ENCODE peak calls at places on chromosome 13, in six cellular contexts. I is activated T-cell treated with anti-CD3 and anti-CD28 coated beads, Interleukin-2, amount 50 U/mL, for 24 hours; D is amniotic epithelial cell; T is ascending aorta; O is vagina; P is psoas muscle. R is an unnamed sample.
A peak's percentile ranks its signal among the peaks of the same experiment; 100 is the strongest.

GRCh38 chr13:53197424-53197823 is 168.8 kb downstream of the OLFM4 start:
- DNase-seq in I (no peak), D (no peak), T (no peak), O (no peak), P (no peak), R (no peak)

GRCh38 chr13:99859178-99860177 is 112.1 kb downstream of the ZIC5 start:
- DNase-seq in I (peak; percentile 78), D (no peak), T (no peak), O (no peak), P (no peak), R (no peak)

GRCh38 chr13:112592181-112592580 is 4.2 kb upstream of the TUBGCP3 start:
- DNase-seq in I (no peak), D (no peak), T (no peak), O (no peak), P (no peak), R (no peak)

GRCh38 chr13:40762849-40763248 is 8.1 kb downstream of the MRPS31 start:
- DNase-seq in I (no peak), D (no peak), T (no peak), O (no peak), P (no peak), R (no peak)

GRCh38 chr13:113405481-113406300 is 41.8 kb upstream of the GRTP1 start:
- DNase-seq in I (no peak), D (no peak), T (peak; percentile 61), O (no peak), P (peak; percentile 75), R (no peak)

GRCh38 chr13:36414461-36414860 is 17.8 kb upstream of the CCNA1 start:
- DNase-seq in I (no peak), D (no peak), T (no peak), O (no peak), P (no peak), R (no peak)

GRCh38 chr13:113586661-113587479 is 2.3 kb downstream of the TFDP1 start:
- DNase-seq in I (peak; percentile 33), D (no peak), T (peak; percentile 37), O (peak; percentile 77), P (peak; percentile 15), R (no peak)

GRCh38 chr13:48985751-48986150 is 10.0 kb downstream of the FNDC3A start:
- DNase-seq in I (no peak), D (peak; percentile 5), T (no peak), O (no peak), P (no peak), R (no peak)

GRCh38 chr13:102351486-102351885 is 50.4 kb downstream of the FGF14 start:
- DNase-seq in I (no peak), D (no peak), T (no peak), O (no peak), P (no peak), R (no peak)

GRCh38 chr13:79837741-79838450 is 356.9 kb downstream of the NDFIP2 start:
- DNase-seq in I (no peak), D (peak; percentile 49), T (no peak), O (no peak), P (no peak), R (no peak)

GRCh38 chr13:33743438-33744368 is 74.2 kb upstream of the RFC3 start:
- DNase-seq in I (no peak), D (no peak), T (no peak), O (no peak), P (no peak), R (no peak)

GRCh38 chr13:53042897-53043296 is 14.3 kb downstream of the OLFM4 start:
- DNase-seq in I (no peak), D (no peak), T (no peak), O (no peak), P (no peak), R (no peak)

GRCh38 chr13:32384702-32385101 is 43.2 kb downstream of the N4BP2L1 start:
- DNase-seq in I (no peak), D (no peak), T (no peak), O (no peak), P (no peak), R (no peak)

GRCh38 chr13:85512421-85512820 is 286.8 kb downstream of the SLITRK6 start:
- DNase-seq in I (no peak), D (peak; percentile 6), T (no peak), O (no peak), P (no peak), R (no peak)

GRCh38 chr13:105914637-105915036 is 620.8 kb downstream of the EFNB2 start:
- DNase-seq in I (no peak), D (peak; percentile 55), T (no peak), O (no peak), P (no peak), R (no peak)

GRCh38 chr13:27792393-27793218 is at the start of gene GSX1:
- DNase-seq in I (peak; percentile 63), D (peak; percentile 73), T (peak; percentile 69), O (no peak), P (peak; percentile 72), R (peak; percentile 12)

GRCh38 chr13:111202745-111203144 is 87.6 kb downstream of the ARHGEF7 start:
- DNase-seq in I (no peak), D (peak; percentile 90), T (peak; percentile 69), O (no peak), P (no peak), R (no peak)

GRCh38 chr13:27958928-27959539 is 10.1 kb downstream of the CDX2 start:
- DNase-seq in I (no peak), D (no peak), T (no peak), O (no peak), P (no peak), R (no peak)

GRCh38 chr13:112928958-112929777 is 39.8 kb upstream of the MCF2L start:
- DNase-seq in I (no peak), D (peak; percentile 4), T (no peak), O (no peak), P (no peak), R (no peak)

GRCh38 chr13:20415694-20416107 is 110.0 kb downstream of the CRYL1 start:
- DNase-seq in I (peak; percentile 26), D (no peak), T (peak; percentile 45), O (no peak), P (no peak), R (no peak)

GRCh38 chr13:76703621-76704020 is 182.6 kb downstream of the KCTD12 start:
- DNase-seq in I (no peak), D (no peak), T (no peak), O (no peak), P (no peak), R (no peak)

GRCh38 chr13:77896536-77896935 is 22.1 kb downstream of the EDNRB start:
- DNase-seq in I (no peak), D (no peak), T (peak; percentile 62), O (no peak), P (no peak), R (no peak)